ENCODE peak calls at places on chromosomes 6 and 20, in eight cellular contexts. F, V, Z, T, P, G, Q and D are unnamed samples. For H3K9me3 and H3K4me1, the result is how much of the 10 kb centered on the place peaks cover.

GRCh38 chr6:112927641-112928040 is 580.5 kb downstream of the RFPL4B start:
- DNase-seq in F (no peak), V (no peak), Z (no peak), T (no peak), P (no peak), G (no peak), Q (no peak), D (no peak)

GRCh38 chr20:35006009-35006408 is 50.3 kb downstream of the MYH7B start:
- DNase-seq in F (no peak), V (no peak), Z (no peak), T (no peak), P (no peak), G (no peak), Q (no peak), D (no peak)

GRCh38 chr20:63032861-63033634 is 26.3 kb upstream of the BHLHE23 start:
- DNase-seq in F (no peak), V (peak), Z (peak), T (no peak), P (peak), G (peak), Q (no peak), D (no peak)

GRCh38 chr6:28383235-28384142 is 16.1 kb downstream of the ZSCAN12 start:
- DNase-seq in F (peak), V (peak), Z (peak), T (peak), P (peak), G (peak), Q (peak), D (peak)

GRCh38 chr6:150919938-150920337 is 54.4 kb downstream of the MTHFD1L start:
- DNase-seq in F (peak), V (no peak), Z (no peak), T (no peak), P (no peak), G (no peak), Q (no peak), D (no peak)

GRCh38 chr6:5706094-5707033 is 300.4 kb downstream of the NRN1 start:
- DNase-seq in F (peak), V (no peak), Z (no peak), T (no peak), P (peak), G (no peak), Q (peak), D (no peak)

GRCh38 chr20:1631309-1632227 is 11.8 kb upstream of the SIRPB1 start:
- DNase-seq in F (no peak), V (no peak), Z (no peak), T (no peak), P (no peak), G (no peak), Q (no peak), D (no peak)

GRCh38 chr6:404685-405423 is 13.3 kb downstream of the IRF4 start:
- DNase-seq in F (no peak), V (no peak), Z (no peak), T (no peak), P (no peak), G (no peak), Q (no peak), D (no peak)

GRCh38 chr6:50819906-50820589 is 1.4 kb downstream of the TFAP2B start:
- DNase-seq in F (no peak), V (no peak), Z (no peak), T (peak), P (no peak), G (peak), Q (no peak), D (no peak)

GRCh38 chr6:163415176-163415619 is 680 bp downstream of the QKI start:
- DNase-seq in F (no peak), V (no peak), Z (no peak), T (peak), P (no peak), G (no peak), Q (no peak), D (no peak)

GRCh38 chr6:44738652-44739141 is 351.2 kb downstream of the CDC5L start:
- DNase-seq in F (no peak), V (no peak), Z (peak), T (peak), P (peak), G (peak), Q (no peak), D (peak)

GRCh38 chr6:156865019-156865629 is 87.9 kb downstream of the ARID1B start:
- DNase-seq in F (no peak), V (no peak), Z (no peak), T (no peak), P (no peak), G (no peak), Q (no peak), D (no peak)

GRCh38 chr6:82525775-82526515 is 162.3 kb downstream of the TPBG start:
- DNase-seq in F (no peak), V (no peak), Z (no peak), T (peak), P (no peak), G (no peak), Q (no peak), D (no peak)

GRCh38 chr6:2669067-2669710 is 81.5 kb downstream of the MYLK4 start:
- DNase-seq in F (no peak), V (no peak), Z (no peak), T (no peak), P (no peak), G (no peak), Q (no peak), D (no peak)

GRCh38 chr20:49319204-49319809 is 41.5 kb upstream of the ZNFX1 start:
- DNase-seq in F (no peak), V (no peak), Z (no peak), T (no peak), P (no peak), G (no peak), Q (no peak), D (no peak)

GRCh38 chr6:6546318-6547110 is 42.0 kb upstream of the LY86 start:
- DNase-seq in F (peak), V (peak), Z (peak), T (no peak), P (peak), G (peak), Q (no peak), D (no peak)

GRCh38 chr20:64164123-64164836 is at the start of gene MYT1:
- DNase-seq in F (no peak), V (no peak), Z (no peak), T (no peak), P (no peak), G (no peak), Q (no peak), D (no peak)

GRCh38 chr20:45097485-45098095 is 3.3 kb downstream of the KCNS1 start:
- DNase-seq in F (no peak), V (no peak), Z (no peak), T (no peak), P (no peak), G (no peak), Q (peak), D (peak)

GRCh38 chr6:73585566-73586415 is 65.0 kb upstream of the EEF1A1 start:
- DNase-seq in F (peak), V (no peak), Z (peak), T (peak), P (peak), G (no peak), Q (peak), D (peak)

GRCh38 chr6:14383393-14384174 is 266.0 kb downstream of the CD83 start:
- DNase-seq in F (no peak), V (no peak), Z (no peak), T (no peak), P (no peak), G (no peak), Q (no peak), D (no peak)

GRCh38 chr20:61556116-61556515 is 304.1 kb downstream of the CDH4 start:
- DNase-seq in F (no peak), V (no peak), Z (no peak), T (peak), P (peak), G (no peak), Q (no peak), D (no peak)
- H3K9me3 ChIP-seq in F (under half), V (under half), Z (under half), T (under half), P (under half), G (under half), Q (under half), D (under half)

GRCh38 chr6:107690546-107690863 is 133.6 kb downstream of the SCML4 start:
- DNase-seq in F (no peak), V (no peak), Z (no peak), T (no peak), P (no peak), G (no peak), Q (no peak), D (no peak)
- H3K4me1 ChIP-seq in F (under half), V (under half), Z (under half), T (under half), P (half or more), G (under half), Q (under half), D (under half)

GRCh38 chr20:24470782-24471582 is 1.6 kb downstream of the SYNDIG1 start:
- DNase-seq in F (no peak), V (no peak), Z (peak), T (peak), P (no peak), G (peak), Q (no peak), D (no peak)
- H3K4me3 ChIP-seq in F (peak), V (peak), Z (peak), T (peak), P (peak), G (peak), Q (no peak), D (no peak)

DNA sequence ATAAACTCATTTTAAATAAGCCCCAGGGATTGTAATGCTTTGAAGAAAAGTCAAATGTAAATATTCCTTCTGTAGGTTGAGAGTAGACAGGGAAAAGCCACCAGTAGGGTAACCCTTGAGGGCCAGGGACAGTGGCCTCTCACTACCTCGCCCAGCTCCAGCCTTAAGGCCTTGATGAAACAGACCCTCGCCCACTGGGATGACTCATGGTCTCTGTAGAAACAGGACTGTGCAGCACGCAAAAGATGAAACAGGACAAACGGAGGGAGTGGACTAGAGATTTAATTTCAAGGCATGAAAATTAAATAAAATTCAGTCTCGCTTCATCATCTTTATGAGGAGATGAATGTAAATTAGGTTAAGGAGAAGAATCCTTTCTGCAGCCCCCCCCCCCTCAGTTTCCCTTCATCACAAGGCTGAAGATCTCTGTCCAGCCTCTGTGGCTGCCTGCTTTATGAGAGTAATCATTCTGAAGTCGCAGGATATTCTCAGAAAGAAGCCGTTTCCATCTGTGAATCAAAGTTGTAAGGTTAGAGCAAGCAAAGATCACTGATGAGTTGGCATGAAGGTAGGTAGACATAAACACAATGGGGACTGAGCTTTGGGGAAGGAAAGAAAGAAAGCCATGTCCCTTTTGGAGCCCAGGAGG is 60.4 kb downstream of the TMEM200A start:
- DNase-seq in F (no peak), V (no peak), Z (no peak), T (no peak), P (peak), G (no peak), Q (no peak), D (no peak)
- H3K9me3 ChIP-seq in F (under half), V (under half), Z (under half), T (under half), P (under half), G (under half), Q (under half), D (under half)